ENCODE peak calls at places on chromosomes 11 and 22, in ten cellular contexts. O, W, T, H, E, L, Z, D, V and J are unnamed samples.

GRCh38 chr11:35334385-35335090 is 84.8 kb downstream of the SLC1A2 start:
- DNase-seq in O (no peak), W (no peak), T (no peak), H (no peak), E (no peak), L (no peak), Z (no peak), D (no peak), V (no peak), J (no peak)

GRCh38 chr22:31625661-31626426 is 36.2 kb downstream of the PISD start:
- DNase-seq in O (no peak), W (no peak), T (peak), H (peak), E (no peak), L (no peak), Z (no peak), D (no peak), V (no peak), J (no peak)

GRCh38 chr22:39735776-39736175 is 157.8 kb downstream of the ENTHD1 start:
- DNase-seq in O (no peak), W (no peak), T (no peak), H (no peak), E (no peak), L (no peak), Z (no peak), D (no peak), V (no peak), J (no peak)

GRCh38 chr11:118820412-118821357 is 29.7 kb upstream of the DDX6 start:
- DNase-seq in O (no peak), W (no peak), T (peak), H (peak), E (no peak), L (no peak), Z (peak), D (no peak), V (no peak), J (no peak)

GRCh38 chr22:36486619-36487384 is 5.4 kb upstream of the TXN2 start:
- DNase-seq in O (no peak), W (peak), T (no peak), H (peak), E (no peak), L (peak), Z (peak), D (no peak), V (peak), J (peak)

GRCh38 chr11:70863988-70864387 is 388.4 kb downstream of the SHANK2 start:
- DNase-seq in O (no peak), W (no peak), T (no peak), H (no peak), E (no peak), L (no peak), Z (no peak), D (no peak), V (no peak), J (no peak)

GRCh38 chr11:46674463-46675287 is 25.7 kb downstream of the ARHGAP1 start:
- DNase-seq in O (no peak), W (peak), T (no peak), H (peak), E (no peak), L (no peak), Z (peak), D (no peak), V (no peak), J (no peak)

GRCh38 chr11:67420646-67421420 is 5.4 kb downstream of the CARNS1 start:
- DNase-seq in O (peak), W (peak), T (peak), H (peak), E (peak), L (peak), Z (peak), D (no peak), V (peak), J (peak)

GRCh38 chr22:37639771-37640590 is 512 bp downstream of the SH3BP1 start:
- DNase-seq in O (no peak), W (no peak), T (no peak), H (peak), E (no peak), L (no peak), Z (no peak), D (no peak), V (no peak), J (no peak)

GRCh38 chr11:104658177-104658576 is 240.1 kb downstream of the CASP12 start:
- DNase-seq in O (no peak), W (no peak), T (no peak), H (no peak), E (no peak), L (no peak), Z (no peak), D (no peak), V (no peak), J (no peak)

GRCh38 chr11:5596611-5597201 is at the start of gene TRIM6:
- DNase-seq in O (no peak), W (no peak), T (no peak), H (peak), E (no peak), L (no peak), Z (no peak), D (no peak), V (no peak), J (peak)

GRCh38 chr11:67638535-67639437 is 777 bp downstream of the TBX10 start:
- DNase-seq in O (no peak), W (no peak), T (peak), H (no peak), E (no peak), L (no peak), Z (no peak), D (no peak), V (no peak), J (no peak)

GRCh38 chr22:29312218-29313125 is 3.0 kb downstream of the RASL10A start:
- DNase-seq in O (no peak), W (no peak), T (peak), H (no peak), E (no peak), L (no peak), Z (no peak), D (no peak), V (no peak), J (no peak)

GRCh38 chr11:44574620-44575287 is 9.3 kb downstream of the CD82 start:
- DNase-seq in O (peak), W (peak), T (no peak), H (no peak), E (peak), L (no peak), Z (peak), D (peak), V (no peak), J (no peak)

GRCh38 chr11:29019960-29020683 is 911.9 kb downstream of the METTL15 start:
- DNase-seq in O (no peak), W (no peak), T (no peak), H (peak), E (no peak), L (no peak), Z (no peak), D (no peak), V (no peak), J (peak)

GRCh38 chr11:1131033-1131911 is 26.5 kb upstream of the MUC5AC start:
- DNase-seq in O (no peak), W (no peak), T (no peak), H (no peak), E (no peak), L (no peak), Z (no peak), D (no peak), V (no peak), J (peak)

GRCh38 chr11:36467913-36468312 is 42.2 kb downstream of the TRAF6 start:
- DNase-seq in O (no peak), W (no peak), T (no peak), H (no peak), E (no peak), L (no peak), Z (no peak), D (no peak), V (no peak), J (no peak)

GRCh38 chr11:111183706-111184105 is 61.8 kb upstream of the POU2AF2 start:
- DNase-seq in O (peak), W (no peak), T (no peak), H (no peak), E (no peak), L (no peak), Z (no peak), D (peak), V (no peak), J (no peak)

GRCh38 chr11:10394229-10395100 is 60.6 kb upstream of the AMPD3 start:
- DNase-seq in O (no peak), W (no peak), T (no peak), H (no peak), E (no peak), L (no peak), Z (no peak), D (no peak), V (no peak), J (no peak)

GRCh38 chr11:69374110-69374981 is 80.4 kb downstream of the MYEOV start:
- DNase-seq in O (no peak), W (no peak), T (peak), H (no peak), E (no peak), L (no peak), Z (no peak), D (no peak), V (peak), J (peak)

GRCh38 chr11:18081551-18081950 is 24.3 kb downstream of the SAAL1 start:
- DNase-seq in O (no peak), W (no peak), T (no peak), H (no peak), E (no peak), L (no peak), Z (no peak), D (no peak), V (no peak), J (peak)